ENCODE peak calls at places on chromosome 1, in six cellular contexts. One of them, this sample, is unnamed.

GRCh38 chr1:12255918-12256317 is 26.1 kb downstream of the VPS13D start:
- DNase-seq in K562: no peak
- DNase-seq in GM12891: no peak
- DNase-seq in HepG2: no peak
- DNase-seq in H1: no peak
- DNase-seq in GM12878: no peak
- DNase-seq in this sample: no peak

GRCh38 chr1:110383311-110383990 is 7.4 kb downstream of the SLC16A4 start:
- DNase-seq in K562: no peak
- DNase-seq in GM12891: no peak
- DNase-seq in HepG2: no peak
- DNase-seq in H1: no peak
- DNase-seq in GM12878: no peak
- DNase-seq in this sample: no peak

GRCh38 chr1:238329671-238330070 is 438.9 kb upstream of the ZP4 start:
- DNase-seq in K562: no peak
- DNase-seq in GM12891: no peak
- DNase-seq in HepG2: no peak
- DNase-seq in H1: no peak
- DNase-seq in GM12878: no peak
- DNase-seq in this sample: no peak

GRCh38 chr1:34984435-34985062 is 598 bp downstream of the TMEM35B start:
- DNase-seq in K562: peak
- DNase-seq in GM12891: no peak
- DNase-seq in HepG2: no peak
- DNase-seq in H1: no peak
- DNase-seq in GM12878: no peak
- DNase-seq in this sample: no peak

GRCh38 chr1:162666006-162666645 is 33.9 kb downstream of the DDR2 start:
- DNase-seq in K562: no peak
- DNase-seq in GM12891: no peak
- DNase-seq in HepG2: no peak
- DNase-seq in H1: no peak
- DNase-seq in GM12878: no peak
- DNase-seq in this sample: no peak

GRCh38 chr1:207831517-207832327 is 79.2 kb downstream of the CD34 start:
- DNase-seq in K562: no peak
- DNase-seq in GM12891: no peak
- DNase-seq in HepG2: no peak
- DNase-seq in H1: no peak
- DNase-seq in GM12878: peak
- DNase-seq in this sample: no peak

GRCh38 chr1:21232044-21232443 is 55.3 kb upstream of the EIF4G3 start:
- DNase-seq in K562: peak
- DNase-seq in GM12891: peak
- DNase-seq in HepG2: peak
- DNase-seq in H1: no peak
- DNase-seq in GM12878: no peak
- DNase-seq in this sample: no peak

GRCh38 chr1:112937070-112937469 is 18.9 kb downstream of the SLC16A1 start:
- DNase-seq in K562: no peak
- DNase-seq in GM12891: no peak
- DNase-seq in HepG2: no peak
- DNase-seq in H1: no peak
- DNase-seq in GM12878: no peak
- DNase-seq in this sample: no peak

GRCh38 chr1:162631546-162632233 is 574 bp upstream of the DDR2 start:
- DNase-seq in K562: peak
- DNase-seq in GM12891: no peak
- DNase-seq in HepG2: no peak
- DNase-seq in H1: no peak
- DNase-seq in GM12878: no peak
- DNase-seq in this sample: no peak

GRCh38 chr1:169364948-169365347 is 2.6 kb downstream of the NME7 start:
- DNase-seq in K562: no peak
- DNase-seq in GM12891: no peak
- DNase-seq in HepG2: no peak
- DNase-seq in H1: no peak
- DNase-seq in GM12878: no peak
- DNase-seq in this sample: no peak

GRCh38 chr1:17890815-17891191 is 135.7 kb downstream of the ACTL8 start:
- DNase-seq in K562: no peak
- DNase-seq in GM12891: no peak
- DNase-seq in HepG2: no peak
- DNase-seq in H1: no peak
- DNase-seq in GM12878: no peak
- DNase-seq in this sample: no peak

GRCh38 chr1:17891205-17892110 is 136.3 kb downstream of the ACTL8 start:
- DNase-seq in K562: no peak
- DNase-seq in GM12891: no peak
- DNase-seq in HepG2: no peak
- DNase-seq in H1: no peak
- DNase-seq in GM12878: no peak
- DNase-seq in this sample: no peak

GRCh38 chr1:17892851-17893250 is 137.7 kb downstream of the ACTL8 start:
- DNase-seq in K562: no peak
- DNase-seq in GM12891: no peak
- DNase-seq in HepG2: no peak
- DNase-seq in H1: no peak
- DNase-seq in GM12878: no peak
- DNase-seq in this sample: no peak

GRCh38 chr1:17893891-17894631 is 138.9 kb downstream of the ACTL8 start:
- DNase-seq in K562: no peak
- DNase-seq in GM12891: no peak
- DNase-seq in HepG2: no peak
- DNase-seq in H1: no peak
- DNase-seq in GM12878: no peak
- DNase-seq in this sample: no peak

GRCh38 chr1:17892225-17892624 is 137.1 kb downstream of the ACTL8 start:
- DNase-seq in K562: no peak
- DNase-seq in GM12891: no peak
- DNase-seq in HepG2: no peak
- DNase-seq in H1: no peak
- DNase-seq in GM12878: no peak
- DNase-seq in this sample: no peak
- TF ChIP-seq TAF1 in K562: no peak
- TF ChIP-seq TAF1 in GM12891: no peak
- TF ChIP-seq TAF1 in HepG2: no peak
- TF ChIP-seq TAF1 in H1: no peak
- TF ChIP-seq TAF1 in GM12878: no peak
- TF ChIP-seq TAF1 in this sample: no peak

GRCh38 chr1:22646359-22646758 is 2.9 kb downstream of the C1QC start:
- DNase-seq in K562: no peak
- DNase-seq in GM12891: no peak
- DNase-seq in HepG2: no peak
- DNase-seq in H1: no peak
- DNase-seq in GM12878: no peak
- DNase-seq in this sample: no peak

GRCh38 chr1:22652457-22652856 is 579 bp upstream of the C1QB start:
- DNase-seq in K562: no peak
- DNase-seq in GM12891: no peak
- DNase-seq in HepG2: no peak
- DNase-seq in H1: no peak
- DNase-seq in GM12878: no peak
- DNase-seq in this sample: no peak

GRCh38 chr1:22652881-22653316 is at the start of gene C1QB:
- DNase-seq in K562: no peak
- DNase-seq in GM12891: no peak
- DNase-seq in HepG2: no peak
- DNase-seq in H1: no peak
- DNase-seq in GM12878: no peak
- DNase-seq in this sample: no peak

GRCh38 chr1:22653741-22654140 is 705 bp downstream of the C1QB start:
- DNase-seq in K562: no peak
- DNase-seq in GM12891: no peak
- DNase-seq in HepG2: no peak
- DNase-seq in H1: no peak
- DNase-seq in GM12878: no peak
- DNase-seq in this sample: no peak

DNA sequence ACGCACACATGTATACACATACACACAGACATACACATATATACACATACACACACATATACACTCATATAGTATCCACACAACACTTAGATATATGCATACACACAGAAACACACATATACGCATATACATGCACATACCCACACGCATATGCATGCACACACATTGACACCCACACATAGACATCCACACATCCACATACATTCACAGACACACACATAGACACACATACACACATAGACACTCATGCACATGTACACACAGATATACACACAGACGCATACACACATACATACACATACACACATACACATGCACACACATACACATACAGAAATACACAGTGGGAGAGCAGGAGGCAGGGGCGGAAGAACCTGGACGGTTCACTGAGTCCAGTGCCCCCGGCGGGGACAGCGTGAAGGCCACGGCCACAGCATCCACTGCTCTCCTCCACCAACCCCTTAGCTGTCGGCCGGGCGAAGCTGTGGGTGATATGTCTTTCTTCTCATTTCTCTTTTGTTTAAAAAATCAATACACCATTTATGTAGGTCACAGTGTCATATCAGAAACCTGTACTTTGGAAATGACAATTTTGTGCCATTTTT is 2.8 kb upstream of the C1QB start:
- DNase-seq in K562: no peak
- DNase-seq in GM12891: no peak
- DNase-seq in HepG2: no peak
- DNase-seq in H1: no peak
- DNase-seq in GM12878: no peak
- DNase-seq in this sample: no peak
- TF ChIP-seq POLR2A in K562: no peak
- TF ChIP-seq POLR2A in GM12891: no peak
- TF ChIP-seq POLR2A in HepG2: no peak
- TF ChIP-seq POLR2A in H1: no peak
- TF ChIP-seq POLR2A in GM12878: no peak
- TF ChIP-seq POLR2A in this sample: no peak

DNA sequence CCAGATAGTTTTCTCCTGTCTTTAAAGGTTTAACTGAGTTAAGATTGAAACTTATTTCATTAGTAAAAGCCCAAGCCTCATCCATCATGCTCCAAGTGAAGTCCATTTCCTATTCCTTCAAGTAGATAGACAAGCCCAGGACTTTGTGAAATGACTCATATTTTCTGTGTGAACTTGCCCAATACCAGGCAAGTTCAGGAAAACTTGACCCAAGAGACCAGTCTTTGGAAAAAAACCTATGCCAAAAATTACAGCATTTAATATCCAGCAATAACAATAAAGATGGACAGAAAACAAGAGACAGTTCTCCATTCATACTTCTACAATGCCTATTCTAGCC is 405 bp upstream of the RAB29 start:
- DNase-seq in K562: no peak
- DNase-seq in GM12891: no peak
- DNase-seq in HepG2: no peak
- DNase-seq in H1: no peak
- DNase-seq in GM12878: no peak
- DNase-seq in this sample: no peak
- TF ChIP-seq POLR2AphosphoS5 in K562: no peak
- TF ChIP-seq POLR2AphosphoS5 in GM12891: no peak
- TF ChIP-seq POLR2AphosphoS5 in HepG2: no peak
- TF ChIP-seq POLR2AphosphoS5 in H1: no peak
- TF ChIP-seq POLR2AphosphoS5 in GM12878: no peak
- TF ChIP-seq POLR2AphosphoS5 in this sample: no peak

GRCh38 chr1:50531027-50531426 is 107.8 kb upstream of the DMRTA2 start:
- DNase-seq in K562: no peak
- DNase-seq in GM12891: no peak
- DNase-seq in HepG2: no peak
- DNase-seq in H1: no peak
- DNase-seq in GM12878: no peak
- DNase-seq in this sample: no peak

GRCh38 chr1:50527249-50527986 is 104.2 kb upstream of the DMRTA2 start:
- DNase-seq in K562: no peak
- DNase-seq in GM12891: no peak
- DNase-seq in HepG2: peak
- DNase-seq in H1: no peak
- DNase-seq in GM12878: peak
- DNase-seq in this sample: no peak

GRCh38 chr1:50526431-50526830 is 103.2 kb upstream of the DMRTA2 start:
- DNase-seq in K562: no peak
- DNase-seq in GM12891: no peak
- DNase-seq in HepG2: no peak
- DNase-seq in H1: no peak
- DNase-seq in GM12878: no peak
- DNase-seq in this sample: no peak

GRCh38 chr1:50531601-50532000 is 108.4 kb upstream of the DMRTA2 start:
- DNase-seq in K562: no peak
- DNase-seq in GM12891: no peak
- DNase-seq in HepG2: no peak
- DNase-seq in H1: no peak
- DNase-seq in GM12878: no peak
- DNase-seq in this sample: no peak

DNA sequence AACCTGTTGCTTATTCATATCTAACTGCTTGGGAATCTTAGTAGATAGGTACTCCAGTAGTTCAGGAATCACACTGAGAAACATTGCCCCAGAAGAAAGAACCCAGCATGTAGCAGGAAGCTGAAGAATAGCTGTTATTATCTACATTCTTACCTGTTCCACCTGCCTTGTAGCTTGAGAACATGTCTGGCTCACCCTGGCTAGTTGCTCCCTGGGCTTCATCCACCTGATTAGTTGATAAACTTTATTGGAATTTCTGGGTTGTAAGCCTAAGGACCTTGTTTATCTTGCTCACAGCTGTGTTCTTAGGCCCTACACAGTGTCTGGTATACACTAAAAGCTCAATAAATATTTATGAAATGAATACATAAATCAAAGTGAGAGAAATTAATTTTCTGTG is 106.3 kb upstream of the DMRTA2 start:
- DNase-seq in K562: no peak
- DNase-seq in GM12891: no peak
- DNase-seq in HepG2: no peak
- DNase-seq in H1: no peak
- DNase-seq in GM12878: no peak
- DNase-seq in this sample: no peak
- TF ChIP-seq TAF1 in K562: no peak
- TF ChIP-seq TAF1 in GM12891: no peak
- TF ChIP-seq TAF1 in HepG2: no peak
- TF ChIP-seq TAF1 in H1: no peak
- TF ChIP-seq TAF1 in GM12878: no peak
- TF ChIP-seq TAF1 in this sample: no peak

DNA sequence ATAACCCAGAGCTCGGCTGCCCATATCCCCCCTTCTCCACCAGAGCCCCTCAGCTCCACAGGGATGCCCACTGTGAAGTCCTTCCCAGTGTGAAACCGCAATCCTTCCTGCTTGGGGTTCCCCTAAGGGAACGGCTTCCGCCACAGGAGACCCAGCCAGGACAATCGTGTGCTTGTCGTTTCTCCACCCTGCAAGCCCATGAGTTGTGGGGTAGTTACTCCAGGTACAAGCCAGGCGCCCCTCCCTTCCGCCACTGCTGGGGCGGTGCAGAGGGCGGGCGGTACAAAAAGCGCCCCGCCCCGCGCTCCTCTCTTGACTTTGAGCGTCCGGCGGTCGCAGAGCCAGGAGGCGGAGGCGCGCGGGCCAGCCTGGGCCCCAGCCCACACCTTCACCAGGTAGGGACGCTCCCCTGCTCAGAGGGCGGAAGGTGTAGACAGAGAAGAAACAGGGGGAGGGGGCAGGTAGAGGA is at the start of gene TINAGL1:
- DNase-seq in K562: peak
- DNase-seq in GM12891: no peak
- DNase-seq in HepG2: peak
- DNase-seq in H1: no peak
- DNase-seq in GM12878: no peak
- DNase-seq in this sample: no peak
- TF ChIP-seq POLR2A in K562: no peak
- TF ChIP-seq POLR2A in GM12891: no peak
- TF ChIP-seq POLR2A in HepG2: peak
- TF ChIP-seq POLR2A in H1: no peak
- TF ChIP-seq POLR2A in GM12878: no peak
- TF ChIP-seq POLR2A in this sample: no peak

This sample was measured in GM12892.